ENCODE peak calls at places on chromosome 13, in eight cellular contexts. One of them, this sample, is unnamed.

GRCh38 chr13:67369895-67370660 is 139.9 kb upstream of the PCDH9 start:
- DNase-seq in body of pancreas: no peak
- DNase-seq in fibroblast of lung: peak; percentile 97
- DNase-seq in ovary: no peak
- DNase-seq in CD8-positive, alpha-beta T cell: no peak
- DNase-seq in ascending aorta: no peak
- DNase-seq in CD4-positive, alpha-beta T cell: no peak
- DNase-seq in A673: no peak
- DNase-seq in this sample: no peak

GRCh38 chr13:44048326-44048725 is 168.6 kb downstream of the LACC1 start:
- DNase-seq in body of pancreas: no peak
- DNase-seq in fibroblast of lung: no peak
- DNase-seq in ovary: no peak
- DNase-seq in CD8-positive, alpha-beta T cell: no peak
- DNase-seq in ascending aorta: no peak
- DNase-seq in CD4-positive, alpha-beta T cell: no peak
- DNase-seq in A673: peak; percentile 49
- DNase-seq in this sample: no peak

GRCh38 chr13:62357887-62358645 is 942.4 kb upstream of the PCDH20 start:
- DNase-seq in body of pancreas: no peak
- DNase-seq in fibroblast of lung: peak; percentile 31
- DNase-seq in ovary: no peak
- DNase-seq in CD8-positive, alpha-beta T cell: no peak
- DNase-seq in ascending aorta: no peak
- DNase-seq in CD4-positive, alpha-beta T cell: no peak
- DNase-seq in A673: peak; percentile 77
- DNase-seq in this sample: peak; percentile 0

GRCh38 chr13:60869225-60869624 is 472.2 kb downstream of the TDRD3 start:
- DNase-seq in body of pancreas: no peak
- DNase-seq in fibroblast of lung: no peak
- DNase-seq in ovary: no peak
- DNase-seq in CD8-positive, alpha-beta T cell: no peak
- DNase-seq in ascending aorta: no peak
- DNase-seq in CD4-positive, alpha-beta T cell: no peak
- DNase-seq in A673: no peak
- DNase-seq in this sample: no peak

GRCh38 chr13:84446972-84447700 is 564.9 kb upstream of the SLITRK1 start:
- DNase-seq in body of pancreas: no peak
- DNase-seq in fibroblast of lung: peak; percentile 14
- DNase-seq in ovary: no peak
- DNase-seq in CD8-positive, alpha-beta T cell: no peak
- DNase-seq in ascending aorta: no peak
- DNase-seq in CD4-positive, alpha-beta T cell: no peak
- DNase-seq in A673: peak; percentile 7
- DNase-seq in this sample: no peak

GRCh38 chr13:29849071-29849541 is 1.3 kb downstream of the UBL3 start:
- DNase-seq in body of pancreas: peak; percentile 22
- DNase-seq in fibroblast of lung: peak; percentile 49
- DNase-seq in ovary: peak; percentile 25
- DNase-seq in CD8-positive, alpha-beta T cell: no peak
- DNase-seq in ascending aorta: peak; percentile 67
- DNase-seq in CD4-positive, alpha-beta T cell: no peak
- DNase-seq in A673: peak; percentile 59
- DNase-seq in this sample: peak; percentile 69

GRCh38 chr13:28406728-28407266 is 88.1 kb downstream of the FLT1 start:
- DNase-seq in body of pancreas: no peak
- DNase-seq in fibroblast of lung: no peak
- DNase-seq in ovary: no peak
- DNase-seq in CD8-positive, alpha-beta T cell: no peak
- DNase-seq in ascending aorta: no peak
- DNase-seq in CD4-positive, alpha-beta T cell: no peak
- DNase-seq in A673: no peak
- DNase-seq in this sample: no peak

GRCh38 chr13:21435710-21436151 is 23.4 kb downstream of the ZDHHC20 start:
- DNase-seq in body of pancreas: peak; percentile 45
- DNase-seq in fibroblast of lung: peak; percentile 92
- DNase-seq in ovary: peak; percentile 42
- DNase-seq in CD8-positive, alpha-beta T cell: peak; percentile 33
- DNase-seq in ascending aorta: no peak
- DNase-seq in CD4-positive, alpha-beta T cell: peak; percentile 20
- DNase-seq in A673: no peak
- DNase-seq in this sample: peak; percentile 74

GRCh38 chr13:30142502-30143211 is 164.7 kb downstream of the KATNAL1 start:
- DNase-seq in body of pancreas: peak; percentile 53
- DNase-seq in fibroblast of lung: peak; percentile 98
- DNase-seq in ovary: peak; percentile 40
- DNase-seq in CD8-positive, alpha-beta T cell: no peak
- DNase-seq in ascending aorta: no peak
- DNase-seq in CD4-positive, alpha-beta T cell: no peak
- DNase-seq in A673: peak; percentile 74
- DNase-seq in this sample: no peak

GRCh38 chr13:53165201-53165600 is 136.6 kb downstream of the OLFM4 start:
- DNase-seq in body of pancreas: no peak
- DNase-seq in fibroblast of lung: no peak
- DNase-seq in ovary: no peak
- DNase-seq in CD8-positive, alpha-beta T cell: no peak
- DNase-seq in ascending aorta: no peak
- DNase-seq in CD4-positive, alpha-beta T cell: no peak
- DNase-seq in A673: peak; percentile 67
- DNase-seq in this sample: no peak

GRCh38 chr13:68019901-68020300 is 789.8 kb upstream of the PCDH9 start:
- DNase-seq in body of pancreas: no peak
- DNase-seq in fibroblast of lung: no peak
- DNase-seq in ovary: no peak
- DNase-seq in CD8-positive, alpha-beta T cell: no peak
- DNase-seq in ascending aorta: no peak
- DNase-seq in CD4-positive, alpha-beta T cell: no peak
- DNase-seq in A673: no peak
- DNase-seq in this sample: no peak

GRCh38 chr13:54949735-54950134 is 1921.1 kb downstream of the OLFM4 start:
- DNase-seq in body of pancreas: no peak
- DNase-seq in fibroblast of lung: no peak
- DNase-seq in ovary: no peak
- DNase-seq in CD8-positive, alpha-beta T cell: no peak
- DNase-seq in ascending aorta: no peak
- DNase-seq in CD4-positive, alpha-beta T cell: no peak
- DNase-seq in A673: no peak
- DNase-seq in this sample: no peak

GRCh38 chr13:75830842-75831241 is 194.7 kb downstream of the LMO7 start:
- DNase-seq in body of pancreas: no peak
- DNase-seq in fibroblast of lung: peak; percentile 81
- DNase-seq in ovary: no peak
- DNase-seq in CD8-positive, alpha-beta T cell: no peak
- DNase-seq in ascending aorta: no peak
- DNase-seq in CD4-positive, alpha-beta T cell: no peak
- DNase-seq in A673: no peak
- DNase-seq in this sample: no peak

GRCh38 chr13:37640499-37640898 is 41.9 kb upstream of the POSTN start:
- DNase-seq in body of pancreas: no peak
- DNase-seq in fibroblast of lung: peak; percentile 78
- DNase-seq in ovary: no peak
- DNase-seq in CD8-positive, alpha-beta T cell: no peak
- DNase-seq in ascending aorta: no peak
- DNase-seq in CD4-positive, alpha-beta T cell: no peak
- DNase-seq in A673: peak; percentile 80
- DNase-seq in this sample: no peak

GRCh38 chr13:27667946-27668345 is 46.3 kb downstream of the POLR1D start:
- DNase-seq in body of pancreas: no peak
- DNase-seq in fibroblast of lung: peak; percentile 33
- DNase-seq in ovary: no peak
- DNase-seq in CD8-positive, alpha-beta T cell: no peak
- DNase-seq in ascending aorta: no peak
- DNase-seq in CD4-positive, alpha-beta T cell: no peak
- DNase-seq in A673: no peak
- DNase-seq in this sample: no peak

GRCh38 chr13:51330741-51331140 is 8.8 kb upstream of the SERPINE3 start:
- DNase-seq in body of pancreas: no peak
- DNase-seq in fibroblast of lung: peak; percentile 78
- DNase-seq in ovary: no peak
- DNase-seq in CD8-positive, alpha-beta T cell: no peak
- DNase-seq in ascending aorta: no peak
- DNase-seq in CD4-positive, alpha-beta T cell: no peak
- DNase-seq in A673: no peak
- DNase-seq in this sample: peak; percentile 75

GRCh38 chr13:93217701-93218100 is 8.9 kb upstream of the GPC6 start:
- DNase-seq in body of pancreas: no peak
- DNase-seq in fibroblast of lung: peak; percentile 40
- DNase-seq in ovary: no peak
- DNase-seq in CD8-positive, alpha-beta T cell: no peak
- DNase-seq in ascending aorta: no peak
- DNase-seq in CD4-positive, alpha-beta T cell: no peak
- DNase-seq in A673: peak; percentile 41
- DNase-seq in this sample: no peak

GRCh38 chr13:80341098-80341701 is at the start of gene SPRY2:
- DNase-seq in body of pancreas: peak; percentile 91
- DNase-seq in fibroblast of lung: peak; percentile 97
- DNase-seq in ovary: peak; percentile 92
- DNase-seq in CD8-positive, alpha-beta T cell: no peak
- DNase-seq in ascending aorta: peak; percentile 97
- DNase-seq in CD4-positive, alpha-beta T cell: no peak
- DNase-seq in A673: peak; percentile 97
- DNase-seq in this sample: peak; percentile 97

GRCh38 chr13:80339841-80340642 is 884 bp downstream of the SPRY2 start:
- DNase-seq in body of pancreas: peak; percentile 58
- DNase-seq in fibroblast of lung: peak; percentile 54
- DNase-seq in ovary: peak; percentile 46
- DNase-seq in CD8-positive, alpha-beta T cell: no peak
- DNase-seq in ascending aorta: peak; percentile 76
- DNase-seq in CD4-positive, alpha-beta T cell: no peak
- DNase-seq in A673: no peak
- DNase-seq in this sample: peak; percentile 55

GRCh38 chr13:80340643-80341097 is 256 bp downstream of the SPRY2 start:
- DNase-seq in body of pancreas: peak; percentile 50
- DNase-seq in fibroblast of lung: peak; percentile 72
- DNase-seq in ovary: no peak
- DNase-seq in CD8-positive, alpha-beta T cell: no peak
- DNase-seq in ascending aorta: no peak
- DNase-seq in CD4-positive, alpha-beta T cell: no peak
- DNase-seq in A673: peak; percentile 81
- DNase-seq in this sample: peak; percentile 88

GRCh38 chr13:80341771-80342271 is 895 bp upstream of the SPRY2 start:
- DNase-seq in body of pancreas: peak; percentile 56
- DNase-seq in fibroblast of lung: peak; percentile 68
- DNase-seq in ovary: peak; percentile 51
- DNase-seq in CD8-positive, alpha-beta T cell: no peak
- DNase-seq in ascending aorta: peak; percentile 75
- DNase-seq in CD4-positive, alpha-beta T cell: no peak
- DNase-seq in A673: peak; percentile 89
- DNase-seq in this sample: no peak

GRCh38 chr13:80342541-80343371 is 1.8 kb upstream of the SPRY2 start:
- DNase-seq in body of pancreas: peak; percentile 89
- DNase-seq in fibroblast of lung: peak; percentile 64
- DNase-seq in ovary: peak; percentile 82
- DNase-seq in CD8-positive, alpha-beta T cell: peak; percentile 52
- DNase-seq in ascending aorta: peak; percentile 92
- DNase-seq in CD4-positive, alpha-beta T cell: peak; percentile 30
- DNase-seq in A673: peak; percentile 81
- DNase-seq in this sample: peak; percentile 88
- H3K27ac ChIP-seq in body of pancreas: peak overlapping the region; percentile 99
- H3K27ac ChIP-seq in fibroblast of lung: peak overlapping the region; percentile 85
- H3K27ac ChIP-seq in ovary: peak overlapping the region; percentile 57
- H3K27ac ChIP-seq in CD8-positive, alpha-beta T cell: no peak overlapping the region
- H3K27ac ChIP-seq in ascending aorta: peak overlapping the region; percentile 97
- H3K27ac ChIP-seq in CD4-positive, alpha-beta T cell: no peak overlapping the region
- H3K27ac ChIP-seq in A673: peak overlapping the region; percentile 63
- H3K27ac ChIP-seq in this sample: peak overlapping the region; percentile 96

DNA sequence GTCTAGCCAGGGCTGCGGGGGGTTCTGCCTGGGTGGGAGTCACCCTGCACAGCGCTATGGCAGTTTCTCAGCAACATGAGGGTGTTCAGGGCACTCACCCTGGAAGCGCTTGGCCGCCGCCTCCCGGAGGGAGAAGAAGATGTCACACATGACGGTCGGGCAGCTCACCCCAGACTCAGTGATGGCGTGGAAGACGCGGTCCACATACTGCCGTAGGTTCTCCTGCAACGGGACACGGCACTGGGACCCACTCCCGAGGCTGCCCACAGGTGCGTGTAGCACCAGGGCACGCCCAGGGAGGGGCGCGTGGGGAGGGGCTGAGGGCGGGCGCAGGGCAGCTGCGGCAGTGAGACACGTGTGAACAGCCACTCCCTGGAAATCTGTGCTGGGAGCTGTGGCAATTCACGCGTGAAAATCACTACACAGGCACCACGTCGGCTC is 41.3 kb upstream of the C13orf46 start:
- DNase-seq in body of pancreas: no peak
- DNase-seq in fibroblast of lung: no peak
- DNase-seq in ovary: no peak
- DNase-seq in CD8-positive, alpha-beta T cell: no peak
- DNase-seq in ascending aorta: no peak
- DNase-seq in CD4-positive, alpha-beta T cell: no peak
- DNase-seq in A673: no peak
- DNase-seq in this sample: no peak
- TF ChIP-seq CTCF in body of pancreas: no peak
- TF ChIP-seq CTCF in fibroblast of lung: no peak
- TF ChIP-seq CTCF in ovary: no peak
- TF ChIP-seq CTCF in CD8-positive, alpha-beta T cell: no peak
- TF ChIP-seq CTCF in ascending aorta: no peak
- TF ChIP-seq CTCF in CD4-positive, alpha-beta T cell: no peak
- TF ChIP-seq CTCF in A673: no peak
- TF ChIP-seq CTCF in this sample: no peak

GRCh38 chr13:20168396-20168795 is 7.5 kb upstream of the GJA3 start:
- DNase-seq in body of pancreas: no peak
- DNase-seq in fibroblast of lung: no peak
- DNase-seq in ovary: no peak
- DNase-seq in CD8-positive, alpha-beta T cell: no peak
- DNase-seq in ascending aorta: no peak
- DNase-seq in CD4-positive, alpha-beta T cell: no peak
- DNase-seq in A673: no peak
- DNase-seq in this sample: no peak

GRCh38 chr13:20171364-20171763 is 10.5 kb upstream of the GJA3 start:
- DNase-seq in body of pancreas: no peak
- DNase-seq in fibroblast of lung: peak; percentile 53
- DNase-seq in ovary: no peak
- DNase-seq in CD8-positive, alpha-beta T cell: no peak
- DNase-seq in ascending aorta: no peak
- DNase-seq in CD4-positive, alpha-beta T cell: no peak
- DNase-seq in A673: no peak
- DNase-seq in this sample: no peak

GRCh38 chr13:20174656-20175405 is 14.0 kb upstream of the GJA3 start:
- DNase-seq in body of pancreas: peak; percentile 50
- DNase-seq in fibroblast of lung: peak; percentile 94
- DNase-seq in ovary: peak; percentile 64
- DNase-seq in CD8-positive, alpha-beta T cell: peak; percentile 40
- DNase-seq in ascending aorta: peak; percentile 91
- DNase-seq in CD4-positive, alpha-beta T cell: peak; percentile 41
- DNase-seq in A673: peak; percentile 90
- DNase-seq in this sample: peak; percentile 51

GRCh38 chr13:20173121-20173746 is 12.4 kb upstream of the GJA3 start:
- DNase-seq in body of pancreas: no peak
- DNase-seq in fibroblast of lung: no peak
- DNase-seq in ovary: no peak
- DNase-seq in CD8-positive, alpha-beta T cell: no peak
- DNase-seq in ascending aorta: no peak
- DNase-seq in CD4-positive, alpha-beta T cell: no peak
- DNase-seq in A673: no peak
- DNase-seq in this sample: no peak

GRCh38 chr13:20170931-20171330 is 10.1 kb upstream of the GJA3 start:
- DNase-seq in body of pancreas: no peak
- DNase-seq in fibroblast of lung: no peak
- DNase-seq in ovary: no peak
- DNase-seq in CD8-positive, alpha-beta T cell: no peak
- DNase-seq in ascending aorta: no peak
- DNase-seq in CD4-positive, alpha-beta T cell: no peak
- DNase-seq in A673: no peak
- DNase-seq in this sample: no peak
- H3K27me3 ChIP-seq in body of pancreas: no peaks in the 10 kb centered on the region
- H3K27me3 ChIP-seq in fibroblast of lung: peaks cover 8% of the 10 kb centered on the region
- H3K27me3 ChIP-seq in ovary: no peaks in the 10 kb centered on the region
- H3K27me3 ChIP-seq in CD8-positive, alpha-beta T cell: no peaks in the 10 kb centered on the region
- H3K27me3 ChIP-seq in ascending aorta: no peaks in the 10 kb centered on the region
- H3K27me3 ChIP-seq in CD4-positive, alpha-beta T cell: peaks cover 40% of the 10 kb centered on the region
- H3K27me3 ChIP-seq in A673: no peaks in the 10 kb centered on the region
- H3K27me3 ChIP-seq in this sample: no peaks in the 10 kb centered on the region

GRCh38 chr13:25190256-25190655 is 18.2 kb upstream of the AMER2 start:
- DNase-seq in body of pancreas: no peak
- DNase-seq in fibroblast of lung: no peak
- DNase-seq in ovary: no peak
- DNase-seq in CD8-positive, alpha-beta T cell: no peak
- DNase-seq in ascending aorta: peak; percentile 43
- DNase-seq in CD4-positive, alpha-beta T cell: no peak
- DNase-seq in A673: no peak
- DNase-seq in this sample: no peak
- H3K27ac ChIP-seq in body of pancreas: no peak overlapping the region
- H3K27ac ChIP-seq in fibroblast of lung: no peak overlapping the region
- H3K27ac ChIP-seq in ovary: no peak overlapping the region
- H3K27ac ChIP-seq in CD8-positive, alpha-beta T cell: no peak overlapping the region
- H3K27ac ChIP-seq in ascending aorta: no peak overlapping the region
- H3K27ac ChIP-seq in CD4-positive, alpha-beta T cell: no peak overlapping the region
- H3K27ac ChIP-seq in A673: no peak overlapping the region
- H3K27ac ChIP-seq in this sample: no peak overlapping the region

This sample was measured in HL-60.